ENCODE peak calls at places on chromosomes 12 and 14, in four cellular contexts. F is H1, U is GM12878, L is HepG2. T is an unnamed sample.

GRCh38 chr14:50882932-50883826 is 11.3 kb downstream of the ABHD12B start:
- DNase-seq in U (no peak), F (no peak), L (no peak), T (no peak)

GRCh38 chr14:22099942-22100763 is 426.5 kb upstream of the OR4E1 start:
- DNase-seq in L (peak), U (no peak), F (peak), T (peak)

GRCh38 chr12:110345176-110345651 is 58.3 kb downstream of the ANAPC7 start:
- DNase-seq in F (no peak), U (no peak), L (peak), T (no peak)

GRCh38 chr12:12474471-12474928 is 88.2 kb downstream of the DUSP16 start:
- DNase-seq in U (no peak), L (no peak), F (no peak), T (no peak)

GRCh38 chr12:14216405-14217294 is 148.8 kb upstream of the ATF7IP start:
- DNase-seq in U (no peak), F (no peak), L (no peak), T (no peak)

GRCh38 chr12:92675092-92675865 is 27.5 kb upstream of the PLEKHG7 start:
- DNase-seq in F (no peak), U (no peak), L (no peak), T (no peak)

GRCh38 chr12:10732554-10732953 is 9.4 kb upstream of the YBX3 start:
- DNase-seq in L (no peak), U (no peak), F (no peak), T (no peak)

GRCh38 chr14:83251402-83251801 is 1717.7 kb upstream of the SEL1L start:
- DNase-seq in L (no peak), F (no peak), U (no peak), T (no peak)

GRCh38 chr12:38892090-38892786 is 13.2 kb downstream of the CPNE8 start:
- DNase-seq in U (no peak), L (peak), F (no peak), T (no peak)

GRCh38 chr12:28569698-28570411 is 379.6 kb downstream of the CCDC91 start:
- DNase-seq in L (no peak), U (no peak), F (no peak), T (no peak)

GRCh38 chr12:96448287-96448686 is 41.1 kb upstream of the CFAP54 start:
- DNase-seq in U (no peak), L (no peak), F (no peak), T (no peak)

GRCh38 chr12:54606556-54606955 is 18.1 kb upstream of the PPP1R1A start:
- DNase-seq in F (no peak), L (no peak), U (no peak), T (no peak)

GRCh38 chr12:59808317-59808910 is 212.6 kb downstream of the SLC16A7 start:
- DNase-seq in L (peak), F (no peak), U (no peak), T (peak)

GRCh38 chr14:81275305-81275950 is 54.7 kb upstream of the GTF2A1 start:
- DNase-seq in L (no peak), F (no peak), U (no peak), T (no peak)

GRCh38 chr14:101992708-101993107 is 28.3 kb downstream of the DYNC1H1 start:
- DNase-seq in L (no peak), U (peak), F (no peak), T (no peak)

GRCh38 chr12:104998423-104999346 is 12.6 kb downstream of the NOPCHAP1 start:
- DNase-seq in U (no peak), F (no peak), L (no peak), T (no peak)

GRCh38 chr12:125001636-125002035 is 8.2 kb downstream of the BRI3BP start:
- DNase-seq in F (no peak), L (no peak), U (no peak), T (no peak)

GRCh38 chr14:36857136-36857535 is 195.5 kb downstream of the PAX9 start:
- DNase-seq in F (peak), U (no peak), L (no peak), T (no peak)

GRCh38 chr12:52713960-52714886 is 10.9 kb upstream of the KRT77 start:
- DNase-seq in F (no peak), L (no peak), U (no peak), T (peak)

GRCh38 chr12:24820872-24821271 is 128.0 kb downstream of the BCAT1 start:
- DNase-seq in F (no peak), L (no peak), U (no peak), T (no peak)

GRCh38 chr12:48997719-48998496 is 1.3 kb downstream of the DDN start:
- DNase-seq in F (no peak), L (no peak), U (no peak), T (no peak)

GRCh38 chr12:48995061-48995879 is 3.9 kb downstream of the DDN start:
- DNase-seq in U (no peak), L (peak), F (no peak), T (peak)

GRCh38 chr12:48998497-48999353 is 450 bp downstream of the DDN start:
- DNase-seq in U (no peak), L (no peak), F (no peak), T (no peak)

GRCh38 chr12:48999371-49000131 is at the start of gene DDN:
- DNase-seq in F (no peak), L (no peak), U (no peak), T (no peak)

DNA sequence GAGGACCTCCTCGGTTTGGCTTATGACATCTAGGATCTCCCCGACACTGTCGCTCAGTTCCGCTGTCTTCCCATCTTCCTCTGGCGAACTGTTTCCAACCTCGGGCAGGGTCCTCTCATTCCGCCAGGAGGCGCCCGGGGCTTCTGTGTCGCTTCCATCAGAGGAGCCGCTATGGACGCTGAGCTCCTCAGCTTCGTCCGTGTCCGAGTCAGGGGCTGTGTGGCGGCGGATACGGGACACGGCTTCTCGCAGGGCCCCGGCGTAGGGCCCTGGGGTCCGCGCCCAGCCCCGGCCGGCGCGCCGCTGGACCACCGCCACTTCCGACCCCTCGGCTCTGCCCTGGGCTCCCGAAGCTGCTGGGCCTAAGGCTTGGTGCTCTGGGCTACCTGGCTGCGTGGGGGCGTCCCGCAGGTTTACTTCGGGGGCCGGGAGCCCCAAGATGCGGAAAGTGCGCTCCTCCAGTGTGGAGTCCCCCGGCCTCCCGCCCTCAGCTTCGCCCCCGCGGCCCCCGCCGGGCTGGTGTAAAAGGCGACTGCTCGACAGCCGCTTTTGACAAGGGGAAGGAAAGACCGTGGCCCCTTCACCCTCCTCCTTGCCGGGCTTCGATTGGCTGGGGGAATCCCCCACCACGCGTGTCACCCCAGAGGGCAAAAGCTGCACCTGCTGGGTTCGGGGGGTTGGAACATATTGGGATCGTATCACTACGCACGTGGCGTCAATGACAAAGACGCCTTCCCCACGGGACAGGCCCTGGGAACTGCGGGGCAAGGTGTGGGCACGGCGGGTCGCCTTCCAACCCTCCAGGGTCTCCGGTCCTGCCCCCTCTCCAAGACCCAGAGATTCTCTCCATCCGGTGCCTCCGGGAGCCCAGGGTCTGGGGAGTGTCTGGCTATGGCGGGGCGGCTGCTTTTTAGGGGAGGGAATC is 2.1 kb downstream of the DDN start:
- DNase-seq in L (peak), U (no peak), F (no peak), T (peak)
- H3K4me3 ChIP-seq in L (peak), U (peak), F (peak), T (peak)

GRCh38 chr12:81727387-81727786 is 31.8 kb downstream of the PPFIA2 start:
- DNase-seq in L (no peak), F (no peak), U (no peak), T (peak)

GRCh38 chr12:81726634-81727033 is 32.5 kb downstream of the PPFIA2 start:
- DNase-seq in U (no peak), F (no peak), L (no peak), T (no peak)

DNA sequence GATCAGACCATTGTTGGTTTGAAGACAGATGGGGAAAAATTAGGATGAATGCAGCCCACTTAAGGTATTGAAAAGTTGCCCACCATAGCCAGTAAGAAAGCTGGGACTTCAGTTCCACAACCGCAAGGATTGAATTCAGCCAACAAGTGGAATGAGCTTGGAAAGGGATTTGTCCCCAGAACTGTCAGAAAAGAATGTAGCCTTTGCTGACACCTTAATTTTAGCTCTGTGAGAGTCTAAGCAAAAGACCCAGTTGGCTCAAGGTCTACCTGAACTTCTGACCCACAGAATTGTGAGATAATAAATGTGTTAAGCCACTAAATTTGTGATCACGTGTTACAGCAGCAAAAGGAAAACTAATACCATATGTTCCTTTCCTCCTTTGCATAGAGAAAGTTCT is 29.4 kb downstream of the PPFIA2 start:
- DNase-seq in L (no peak), U (no peak), F (no peak), T (no peak)
- TF ChIP-seq SUZ12 in L (no peak), U (no peak), F (no peak), T (no peak)

GRCh38 chr12:1350934-1351240 is 243.5 kb downstream of the FBXL14 start:
- DNase-seq in F (no peak), U (no peak), L (no peak), T (no peak)

GRCh38 chr12:1348606-1349005 is 245.8 kb downstream of the FBXL14 start:
- DNase-seq in U (no peak), F (no peak), L (no peak), T (no peak)

GRCh38 chr12:1346126-1346525 is 248.3 kb downstream of the FBXL14 start:
- DNase-seq in L (no peak), F (no peak), U (no peak), T (no peak)

GRCh38 chr12:1350055-1350933 is 244.1 kb downstream of the FBXL14 start:
- DNase-seq in U (no peak), F (no peak), L (no peak), T (no peak)

DNA sequence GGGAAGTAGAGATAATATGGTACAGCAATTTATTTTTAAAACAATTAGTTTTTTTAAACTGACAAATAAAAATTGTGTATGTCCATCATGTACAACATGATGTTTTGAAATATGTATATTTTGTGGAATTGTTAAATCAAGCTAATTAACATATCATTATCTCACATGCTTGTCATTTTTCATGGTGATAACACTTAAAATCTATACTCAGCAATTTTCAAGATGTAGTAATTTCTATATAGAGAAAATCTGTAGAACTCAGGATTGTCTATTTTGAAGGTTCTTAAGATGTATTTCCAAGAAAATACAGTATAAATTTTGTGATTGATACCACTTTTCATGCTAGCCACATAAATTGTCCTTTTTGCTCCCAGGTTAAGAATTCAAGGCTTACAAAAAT is 247.1 kb downstream of the FBXL14 start:
- DNase-seq in U (no peak), F (no peak), L (no peak), T (no peak)
- H3K4me3 ChIP-seq in U (no peak), F (no peak), L (no peak), T (no peak)

GRCh38 chr12:75690556-75690955 is 179.1 kb upstream of the KRR1 start:
- DNase-seq in U (no peak), L (no peak), F (no peak), T (no peak)
- TF ChIP-seq SUZ12 in U (no peak), L (no peak), F (no peak), T (no peak)

GRCh38 chr12:131724534-131724933 is 13.6 kb downstream of the SFSWAP start:
- DNase-seq in U (no peak), L (no peak), F (no peak), T (no peak)

GRCh38 chr12:131720241-131720640 is 9.4 kb downstream of the SFSWAP start:
- DNase-seq in F (no peak), U (no peak), L (no peak), T (no peak)

GRCh38 chr12:131721548-131721947 is 10.7 kb downstream of the SFSWAP start:
- DNase-seq in F (no peak), U (no peak), L (no peak), T (no peak)

GRCh38 chr12:131720921-131721320 is 10.0 kb downstream of the SFSWAP start:
- DNase-seq in U (no peak), F (no peak), L (no peak), T (no peak)

DNA sequence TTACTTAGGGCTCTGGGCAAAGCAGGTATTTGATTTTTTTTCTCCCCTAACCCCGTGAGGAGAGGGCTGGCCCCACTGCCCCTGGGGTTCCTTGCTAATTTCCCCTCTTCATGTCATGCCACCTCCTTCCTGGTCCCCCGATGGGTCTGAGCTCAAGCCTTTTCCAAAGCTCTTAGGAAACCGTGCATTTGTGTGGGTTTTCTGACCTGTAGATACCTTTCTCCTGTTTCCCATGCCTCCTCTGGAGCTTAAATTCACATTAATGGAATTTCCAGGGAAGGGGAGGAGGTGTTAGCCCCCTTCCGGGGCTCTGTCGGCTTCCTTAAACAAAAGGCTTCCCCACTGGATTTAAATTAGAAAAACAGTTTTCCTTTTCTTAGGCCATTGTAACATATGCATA is 12.6 kb downstream of the SFSWAP start:
- DNase-seq in U (no peak), L (no peak), F (peak), T (peak)
- H3K4me3 ChIP-seq in U (no peak), L (no peak), F (no peak), T (no peak)

T was measured in NT2/D1.